ENCODE peak calls at places on chromosomes 5 and 9, in seven cellular contexts. J is HTR-8/SVneo, A is DMS53, O is GM19239, Y is T-helper 2 cell, N is H54, R is posterior cingulate gyrus. B is an unnamed sample.

GRCh38 chr5:73666891-73667290 is 40.9 kb downstream of the ARHGEF28 start:
- DNase-seq in O (no peak), J (no peak), Y (no peak), R (no peak), N (no peak), A (no peak), B (no peak)

GRCh38 chr5:41527201-41527779 is 16.9 kb upstream of the PLCXD3 start:
- DNase-seq in O (no peak), R (no peak), J (no peak), Y (no peak), N (peak; percentile 37), A (peak; percentile 2), B (peak; percentile 88)

GRCh38 chr9:133506653-133507038 is 18.1 kb downstream of the MYMK start:
- DNase-seq in A (peak; percentile 82), J (peak; percentile 48), Y (no peak), N (peak; percentile 100), O (no peak), R (peak; percentile 64), B (peak; percentile 17)

GRCh38 chr5:153151558-153151957 is 338.9 kb upstream of the GRIA1 start:
- DNase-seq in N (no peak), R (no peak), Y (no peak), O (no peak), A (peak; percentile 12), J (no peak), B (no peak)

GRCh38 chr5:147464211-147464610 is 45.7 kb downstream of the DPYSL3 start:
- DNase-seq in A (peak; percentile 87), Y (no peak), R (no peak), N (no peak), J (no peak), O (no peak), B (peak; percentile 68)

GRCh38 chr9:107360098-107360497 is 77.0 kb downstream of the RAD23B start:
- DNase-seq in A (no peak), R (no peak), Y (no peak), O (no peak), N (no peak), J (no peak), B (no peak)

GRCh38 chr5:42800748-42801330 is 10.9 kb downstream of the SELENOP start:
- DNase-seq in Y (no peak), J (no peak), N (no peak), O (no peak), A (no peak), R (no peak), B (no peak)

GRCh38 chr5:97000391-97000790 is 64.5 kb downstream of the LNPEP start:
- DNase-seq in J (no peak), R (no peak), N (no peak), Y (no peak), A (no peak), O (no peak), B (no peak)

GRCh38 chr9:89844535-89844934 is 239.7 kb downstream of the GADD45G start:
- DNase-seq in A (peak; percentile 95), J (no peak), N (no peak), R (peak; percentile 13), O (no peak), Y (no peak), B (no peak)

GRCh38 chr9:88587885-88588628 is 53.1 kb downstream of the NXNL2 start:
- DNase-seq in J (no peak), R (no peak), Y (no peak), N (no peak), O (no peak), A (no peak), B (no peak)

GRCh38 chr5:138574744-138575193 is 432 bp downstream of the HSPA9 start:
- DNase-seq in A (no peak), J (peak; percentile 29), N (peak; percentile 17), R (no peak), Y (no peak), O (no peak), B (no peak)